ENCODE peak calls at places on chromosomes 16 and 17, in five cellular contexts. One of them, this sample, is unnamed.
A peak's percentile ranks its signal among the peaks of the same experiment; 100 is the strongest.

GRCh38 chr16:72908362-72908838 is 139.5 kb downstream of the ZFHX3 start:
- DNase-seq in CD8-positive, alpha-beta memory T cell: no peak
- DNase-seq in kidney epithelial cell: no peak
- DNase-seq in tibial nerve: no peak
- DNase-seq in AG09309: no peak
- DNase-seq in this sample: no peak

GRCh38 chr17:73773702-73774101 is 129.5 kb upstream of the SDK2 start:
- DNase-seq in tibial nerve: no peak
- DNase-seq in CD8-positive, alpha-beta memory T cell: no peak
- DNase-seq in kidney epithelial cell: no peak
- DNase-seq in AG09309: no peak
- DNase-seq in this sample: no peak

GRCh38 chr17:17567631-17568030 is 23.9 kb downstream of the PEMT start:
- DNase-seq in kidney epithelial cell: no peak
- DNase-seq in AG09309: no peak
- DNase-seq in tibial nerve: peak; percentile 51
- DNase-seq in CD8-positive, alpha-beta memory T cell: no peak
- DNase-seq in this sample: no peak

GRCh38 chr16:79997257-79997656 is 396.7 kb upstream of the MAF start:
- DNase-seq in AG09309: no peak
- DNase-seq in tibial nerve: no peak
- DNase-seq in CD8-positive, alpha-beta memory T cell: no peak
- DNase-seq in kidney epithelial cell: no peak
- DNase-seq in this sample: no peak

GRCh38 chr17:3693829-3694231 is 2.1 kb downstream of the P2RX5 start:
- DNase-seq in kidney epithelial cell: no peak
- DNase-seq in tibial nerve: no peak
- DNase-seq in CD8-positive, alpha-beta memory T cell: no peak
- DNase-seq in AG09309: no peak
- DNase-seq in this sample: no peak

GRCh38 chr17:51352798-51353197 is 92.5 kb downstream of the UTP18 start:
- DNase-seq in AG09309: no peak
- DNase-seq in kidney epithelial cell: no peak
- DNase-seq in CD8-positive, alpha-beta memory T cell: no peak
- DNase-seq in tibial nerve: no peak
- DNase-seq in this sample: no peak

GRCh38 chr17:67506966-67507365 is 129.9 kb downstream of the PITPNC1 start:
- DNase-seq in AG09309: no peak
- DNase-seq in kidney epithelial cell: no peak
- DNase-seq in tibial nerve: no peak
- DNase-seq in CD8-positive, alpha-beta memory T cell: no peak
- DNase-seq in this sample: no peak

GRCh38 chr17:62653002-62653830 is 25.7 kb downstream of the MRC2 start:
- DNase-seq in AG09309: no peak
- DNase-seq in kidney epithelial cell: no peak
- DNase-seq in tibial nerve: no peak
- DNase-seq in CD8-positive, alpha-beta memory T cell: peak; percentile 45
- DNase-seq in this sample: no peak

GRCh38 chr16:65672960-65673359 is 551.1 kb upstream of the CDH11 start:
- DNase-seq in AG09309: no peak
- DNase-seq in kidney epithelial cell: no peak
- DNase-seq in CD8-positive, alpha-beta memory T cell: no peak
- DNase-seq in tibial nerve: no peak
- DNase-seq in this sample: no peak

GRCh38 chr16:5333991-5334390 is 236.4 kb upstream of the EEF2KMT start:
- DNase-seq in AG09309: no peak
- DNase-seq in kidney epithelial cell: no peak
- DNase-seq in tibial nerve: no peak
- DNase-seq in CD8-positive, alpha-beta memory T cell: no peak
- DNase-seq in this sample: no peak

GRCh38 chr16:67158637-67159600 is 790 bp downstream of the TRADD start:
- DNase-seq in AG09309: no peak
- DNase-seq in kidney epithelial cell: no peak
- DNase-seq in CD8-positive, alpha-beta memory T cell: peak; percentile 65
- DNase-seq in tibial nerve: no peak
- DNase-seq in this sample: no peak

GRCh38 chr17:10117581-10118001 is 80.8 kb downstream of the GAS7 start:
- DNase-seq in kidney epithelial cell: no peak
- DNase-seq in tibial nerve: no peak
- DNase-seq in AG09309: no peak
- DNase-seq in CD8-positive, alpha-beta memory T cell: no peak
- DNase-seq in this sample: no peak

GRCh38 chr16:89473791-89474414 is 16.5 kb downstream of the ANKRD11 start:
- DNase-seq in CD8-positive, alpha-beta memory T cell: no peak
- DNase-seq in kidney epithelial cell: no peak
- DNase-seq in tibial nerve: no peak
- DNase-seq in AG09309: no peak
- DNase-seq in this sample: no peak

GRCh38 chr17:82013772-82014321 is 8.8 kb downstream of the CENPX start:
- DNase-seq in kidney epithelial cell: no peak
- DNase-seq in AG09309: no peak
- DNase-seq in tibial nerve: no peak
- DNase-seq in CD8-positive, alpha-beta memory T cell: no peak
- DNase-seq in this sample: no peak

GRCh38 chr17:55327225-55328088 is 62.7 kb downstream of the HLF start:
- DNase-seq in AG09309: no peak
- DNase-seq in tibial nerve: no peak
- DNase-seq in CD8-positive, alpha-beta memory T cell: no peak
- DNase-seq in kidney epithelial cell: no peak
- DNase-seq in this sample: no peak

GRCh38 chr16:11914759-11915643 is 755 bp downstream of the GSPT1 start:
- DNase-seq in AG09309: no peak
- DNase-seq in kidney epithelial cell: no peak
- DNase-seq in CD8-positive, alpha-beta memory T cell: peak; percentile 34
- DNase-seq in tibial nerve: no peak
- DNase-seq in this sample: no peak

GRCh38 chr17:32483451-32484019 is 3.3 kb upstream of the CDK5R1 start:
- DNase-seq in CD8-positive, alpha-beta memory T cell: peak; percentile 62
- DNase-seq in AG09309: peak; percentile 68
- DNase-seq in kidney epithelial cell: no peak
- DNase-seq in tibial nerve: peak; percentile 64
- DNase-seq in this sample: peak; percentile 60

GRCh38 chr16:87828071-87828971 is 41.0 kb downstream of the SLC7A5 start:
- DNase-seq in AG09309: no peak
- DNase-seq in kidney epithelial cell: no peak
- DNase-seq in CD8-positive, alpha-beta memory T cell: no peak
- DNase-seq in tibial nerve: no peak
- DNase-seq in this sample: no peak

GRCh38 chr16:10871157-10871991 is 5.6 kb upstream of the CIITA start:
- DNase-seq in AG09309: peak; percentile 60
- DNase-seq in CD8-positive, alpha-beta memory T cell: no peak
- DNase-seq in kidney epithelial cell: peak; percentile 77
- DNase-seq in tibial nerve: no peak
- DNase-seq in this sample: no peak

GRCh38 chr16:4409081-4409932 is 7.1 kb downstream of the CORO7 start:
- DNase-seq in kidney epithelial cell: no peak
- DNase-seq in tibial nerve: no peak
- DNase-seq in AG09309: no peak
- DNase-seq in CD8-positive, alpha-beta memory T cell: peak; percentile 21
- DNase-seq in this sample: no peak

GRCh38 chr17:78875738-78876597 is 27.0 kb downstream of the CEP295NL start:
- DNase-seq in tibial nerve: no peak
- DNase-seq in CD8-positive, alpha-beta memory T cell: no peak
- DNase-seq in kidney epithelial cell: peak; percentile 41
- DNase-seq in AG09309: no peak
- DNase-seq in this sample: no peak

GRCh38 chr17:74491645-74492044 is 25.2 kb downstream of the CD300A start:
- DNase-seq in CD8-positive, alpha-beta memory T cell: no peak
- DNase-seq in tibial nerve: no peak
- DNase-seq in AG09309: no peak
- DNase-seq in kidney epithelial cell: no peak
- DNase-seq in this sample: no peak

GRCh38 chr17:81976332-81977210 is 858 bp upstream of the ASPSCR1 start:
- DNase-seq in AG09309: no peak
- DNase-seq in tibial nerve: peak; percentile 8
- DNase-seq in CD8-positive, alpha-beta memory T cell: no peak
- DNase-seq in kidney epithelial cell: no peak
- DNase-seq in this sample: no peak

GRCh38 chr17:1391577-1391976 is 8.4 kb downstream of the YWHAE start:
- DNase-seq in tibial nerve: no peak
- DNase-seq in CD8-positive, alpha-beta memory T cell: no peak
- DNase-seq in kidney epithelial cell: no peak
- DNase-seq in AG09309: no peak
- DNase-seq in this sample: no peak

DNA sequence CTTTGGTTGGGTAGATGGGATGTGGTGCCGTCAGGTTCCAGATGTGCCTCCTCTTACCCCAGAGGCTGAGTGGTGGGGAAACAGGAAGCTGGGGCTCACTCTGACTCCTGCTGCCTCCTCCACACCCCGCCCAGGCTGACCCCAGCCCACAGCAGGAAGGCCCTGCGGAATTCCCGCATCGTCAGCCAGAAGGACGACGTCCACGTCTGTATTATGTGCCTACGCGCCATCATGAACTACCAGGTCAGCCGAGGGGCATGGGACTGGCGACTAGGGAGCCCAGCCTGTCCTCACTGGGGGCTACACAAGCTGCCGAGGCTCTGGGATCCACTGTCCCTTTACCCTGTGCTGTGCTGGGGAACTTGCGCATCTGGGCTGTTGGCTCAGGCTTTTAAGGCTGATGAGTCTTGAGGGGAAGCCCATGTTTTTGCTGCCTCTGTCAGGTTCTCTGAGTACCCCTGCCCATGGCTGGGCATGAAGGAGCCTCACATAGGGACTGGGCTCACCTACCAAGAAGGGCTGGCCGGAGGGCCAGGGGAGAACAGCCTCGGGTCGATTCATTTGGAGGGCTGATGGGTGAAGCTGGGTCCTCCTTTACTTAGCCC is 14.4 kb downstream of the FMNL1 start:
- DNase-seq in CD8-positive, alpha-beta memory T cell: no peak
- DNase-seq in AG09309: no peak
- DNase-seq in tibial nerve: no peak
- DNase-seq in kidney epithelial cell: no peak
- DNase-seq in this sample: no peak
- H3K4me3 ChIP-seq in CD8-positive, alpha-beta memory T cell: no peak overlapping the region
- H3K4me3 ChIP-seq in AG09309: no peak overlapping the region
- H3K4me3 ChIP-seq in tibial nerve: no peak overlapping the region
- H3K4me3 ChIP-seq in kidney epithelial cell: no peak overlapping the region
- H3K4me3 ChIP-seq in this sample: no peak overlapping the region

GRCh38 chr17:8797621-8798175 is 1.5 kb downstream of the MFSD6L start:
- DNase-seq in tibial nerve: no peak
- DNase-seq in AG09309: no peak
- DNase-seq in kidney epithelial cell: no peak
- DNase-seq in CD8-positive, alpha-beta memory T cell: no peak
- DNase-seq in this sample: no peak

GRCh38 chr17:8799001-8799850 is at the start of gene MFSD6L:
- DNase-seq in tibial nerve: no peak
- DNase-seq in AG09309: no peak
- DNase-seq in kidney epithelial cell: no peak
- DNase-seq in CD8-positive, alpha-beta memory T cell: no peak
- DNase-seq in this sample: no peak

GRCh38 chr17:8799851-8800212 is 667 bp upstream of the MFSD6L start:
- DNase-seq in tibial nerve: no peak
- DNase-seq in CD8-positive, alpha-beta memory T cell: no peak
- DNase-seq in AG09309: no peak
- DNase-seq in kidney epithelial cell: no peak
- DNase-seq in this sample: no peak

GRCh38 chr17:8800656-8801055 is 1.5 kb upstream of the MFSD6L start:
- DNase-seq in CD8-positive, alpha-beta memory T cell: no peak
- DNase-seq in kidney epithelial cell: no peak
- DNase-seq in AG09309: no peak
- DNase-seq in tibial nerve: no peak
- DNase-seq in this sample: no peak

GRCh38 chr17:8798176-8799000 is 777 bp downstream of the MFSD6L start:
- DNase-seq in tibial nerve: no peak
- DNase-seq in kidney epithelial cell: no peak
- DNase-seq in CD8-positive, alpha-beta memory T cell: no peak
- DNase-seq in AG09309: no peak
- DNase-seq in this sample: no peak
- H3K4me3 ChIP-seq in tibial nerve: no peak overlapping the region
- H3K4me3 ChIP-seq in kidney epithelial cell: no peak overlapping the region
- H3K4me3 ChIP-seq in CD8-positive, alpha-beta memory T cell: no peak overlapping the region
- H3K4me3 ChIP-seq in AG09309: no peak overlapping the region
- H3K4me3 ChIP-seq in this sample: no peak overlapping the region

DNA sequence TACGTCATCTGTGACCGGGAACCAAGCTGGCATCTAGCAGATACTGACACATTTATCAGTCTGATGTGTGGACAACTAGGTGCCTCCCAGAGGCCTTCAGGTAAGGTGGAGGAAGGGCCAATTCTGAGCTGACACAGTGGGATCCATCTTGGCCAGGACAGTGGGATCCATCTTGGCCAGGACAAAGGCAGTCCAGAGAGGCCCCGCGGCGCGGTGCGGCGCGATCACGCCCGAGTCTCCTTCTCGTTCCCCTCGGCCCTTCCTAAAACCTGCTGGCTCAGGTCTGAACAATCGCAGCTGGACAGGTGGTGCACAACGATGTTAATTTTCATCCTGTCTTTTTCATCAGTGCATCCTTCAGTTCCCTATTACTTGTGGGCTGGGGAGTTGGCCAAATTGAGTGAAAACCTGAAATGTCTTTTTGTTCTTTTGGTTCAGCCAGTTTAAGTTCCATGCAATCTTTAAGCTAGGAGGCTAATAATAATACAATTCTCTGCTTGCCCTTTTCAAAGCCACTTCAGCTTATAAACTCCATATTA is 486 bp upstream of the WSB1 start:
- DNase-seq in AG09309: no peak
- DNase-seq in kidney epithelial cell: no peak
- DNase-seq in CD8-positive, alpha-beta memory T cell: no peak
- DNase-seq in tibial nerve: no peak
- DNase-seq in this sample: no peak
- H3K4me3 ChIP-seq in AG09309: peak overlapping the region; percentile 99
- H3K4me3 ChIP-seq in kidney epithelial cell: peak overlapping the region; percentile 83
- H3K4me3 ChIP-seq in CD8-positive, alpha-beta memory T cell: peak overlapping the region; percentile 100
- H3K4me3 ChIP-seq in tibial nerve: no peak overlapping the region
- H3K4me3 ChIP-seq in this sample: peak overlapping the region; percentile 87

DNA sequence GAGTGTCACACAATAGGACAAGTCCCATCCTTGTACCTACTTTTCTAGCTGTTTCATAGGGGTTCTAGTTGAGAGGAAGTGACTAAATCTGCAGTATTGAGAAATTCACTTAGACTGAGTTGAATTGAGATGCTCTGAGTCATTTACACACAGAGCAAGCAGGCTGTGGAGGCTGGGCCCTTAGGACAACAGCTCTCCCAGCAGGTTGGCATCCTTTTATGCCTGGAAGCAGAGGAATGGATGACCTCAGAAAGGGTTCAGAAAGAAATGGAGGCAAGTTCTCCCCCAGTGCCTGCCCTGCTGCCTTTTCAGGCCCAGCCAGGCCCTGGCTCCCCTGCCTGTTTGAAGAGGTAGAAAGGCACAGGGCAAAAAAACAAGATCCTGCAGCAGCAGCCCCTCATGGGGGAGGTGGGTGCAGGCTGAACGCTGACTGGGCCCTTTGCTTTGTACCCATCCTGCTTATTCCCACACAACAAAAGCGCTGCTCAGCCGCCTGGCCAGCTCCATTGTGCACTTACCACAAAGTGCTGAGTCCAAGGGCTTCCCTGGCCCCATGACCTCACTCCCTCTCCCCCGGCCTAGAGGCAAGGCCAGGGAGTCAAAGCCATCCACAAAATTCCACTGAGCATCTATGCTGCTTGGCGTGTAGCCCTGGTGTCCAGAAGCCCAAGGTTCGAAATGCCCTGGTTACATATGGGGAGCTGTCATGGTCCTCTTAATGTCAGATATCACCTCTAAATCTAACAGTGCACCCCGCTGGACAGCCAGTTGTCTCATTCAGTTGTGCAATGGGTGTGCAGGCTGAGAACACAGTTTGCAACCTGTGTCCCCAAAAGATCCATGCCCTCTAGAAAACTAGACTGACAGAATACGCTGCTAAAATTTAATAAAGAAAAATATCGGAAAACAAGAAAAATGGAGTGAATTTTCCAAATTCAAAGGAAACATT is 5.4 kb upstream of the CRYBA1 start:
- DNase-seq in CD8-positive, alpha-beta memory T cell: no peak
- DNase-seq in tibial nerve: no peak
- DNase-seq in AG09309: peak; percentile 90
- DNase-seq in kidney epithelial cell: peak; percentile 98
- DNase-seq in this sample: peak; percentile 80
- H3K4me3 ChIP-seq in CD8-positive, alpha-beta memory T cell: no peak overlapping the region
- H3K4me3 ChIP-seq in tibial nerve: no peak overlapping the region
- H3K4me3 ChIP-seq in AG09309: no peak overlapping the region
- H3K4me3 ChIP-seq in kidney epithelial cell: no peak overlapping the region
- H3K4me3 ChIP-seq in this sample: no peak overlapping the region

This sample was measured in Panc1.